ENCODE peak calls at places on chromosome 14, in eight cellular contexts. S is HS-5; U is GM10248; J is GM04503; T is effector CD4-positive, alpha-beta T cell; O is cardiac muscle cell; Y is hippocampal formation; L is HT-29. K is an unnamed sample.

GRCh38 chr14:104403421-104404220 is 175.9 kb upstream of the C14orf180 start:
- DNase-seq in U (no peak), O (no peak), T (no peak), J (no peak), Y (no peak), S (no peak), L (no peak), K (no peak)

GRCh38 chr14:76203086-76204001 is 51.6 kb downstream of the GPATCH2L start:
- DNase-seq in T (no peak), L (no peak), J (peak), U (peak), Y (no peak), S (peak), O (no peak), K (no peak)

GRCh38 chr14:30267141-30267540 is 291.8 kb upstream of the G2E3 start:
- DNase-seq in T (no peak), S (no peak), J (no peak), Y (no peak), O (no peak), L (no peak), U (no peak), K (no peak)

GRCh38 chr14:63677891-63678379 is 36.3 kb upstream of the WDR89 start:
- DNase-seq in U (no peak), O (no peak), Y (no peak), S (peak), L (peak), T (no peak), J (peak), K (no peak)

GRCh38 chr14:30610719-30611388 is 11.3 kb upstream of the SCFD1 start:
- DNase-seq in J (no peak), S (no peak), Y (peak), T (no peak), L (peak), U (peak), O (peak), K (no peak)

GRCh38 chr14:90658541-90658967 is 157.7 kb downstream of the TTC7B start:
- DNase-seq in T (no peak), O (no peak), U (peak), J (no peak), S (no peak), L (no peak), Y (no peak), K (no peak)

GRCh38 chr14:28576523-28576922 is 190.1 kb upstream of the FOXG1 start:
- DNase-seq in J (no peak), O (no peak), Y (no peak), U (no peak), S (no peak), L (no peak), T (no peak), K (no peak)

GRCh38 chr14:100864960-100865681 is 38.4 kb downstream of the RTL1 start:
- DNase-seq in S (no peak), T (no peak), L (no peak), Y (no peak), J (peak), U (no peak), O (no peak), K (no peak)

GRCh38 chr14:85254718-85255117 is 275.2 kb upstream of the FLRT2 start:
- DNase-seq in Y (no peak), L (no peak), U (no peak), J (no peak), T (no peak), S (no peak), O (no peak), K (no peak)

GRCh38 chr14:23487216-23487615 is 17.7 kb downstream of the NGDN start:
- DNase-seq in S (no peak), T (no peak), J (no peak), O (no peak), Y (peak), U (no peak), L (no peak), K (no peak)

GRCh38 chr14:21192447-21192822 is 36.6 kb upstream of the OR5AU1 start:
- DNase-seq in O (no peak), U (no peak), L (no peak), Y (no peak), T (no peak), J (no peak), S (no peak), K (no peak)

GRCh38 chr14:58216544-58216943 is 16.6 kb downstream of the ACTR10 start:
- DNase-seq in O (no peak), Y (no peak), U (no peak), L (no peak), J (no peak), S (no peak), T (no peak), K (no peak)

GRCh38 chr14:100504372-100505078 is 82.7 kb downstream of the BEGAIN start:
- DNase-seq in J (no peak), O (no peak), S (peak), Y (no peak), L (no peak), U (no peak), T (no peak), K (no peak)

GRCh38 chr14:74955229-74955999 is at the start of gene PGF:
- DNase-seq in T (peak), Y (peak), O (peak), J (no peak), L (peak), S (no peak), U (peak), K (peak)

GRCh38 chr14:61573748-61574513 is 121.4 kb upstream of the HIF1A start:
- DNase-seq in S (no peak), U (no peak), Y (no peak), J (no peak), T (no peak), L (no peak), O (no peak), K (no peak)

GRCh38 chr14:102926104-102926503 is 3.6 kb downstream of the AMN start:
- DNase-seq in T (no peak), Y (no peak), J (no peak), O (no peak), S (no peak), U (no peak), L (no peak), K (no peak)

GRCh38 chr14:101763941-101764709 is 2.6 kb downstream of the PPP2R5C start:
- DNase-seq in U (no peak), Y (no peak), J (no peak), L (no peak), T (no peak), O (no peak), S (no peak), K (no peak)

GRCh38 chr14:58272589-58273372 is 25.6 kb upstream of the ARID4A start:
- DNase-seq in T (no peak), U (no peak), J (no peak), L (peak), O (no peak), S (no peak), Y (no peak), K (no peak)

GRCh38 chr14:102586420-102587119 is 5.9 kb upstream of the RCOR1 start:
- DNase-seq in L (no peak), Y (no peak), J (no peak), T (no peak), O (no peak), S (no peak), U (no peak), K (no peak)

GRCh38 chr14:92160619-92161018 is 38.9 kb downstream of the CPSF2 start:
- DNase-seq in U (no peak), Y (no peak), T (no peak), L (no peak), S (peak), J (peak), O (no peak), K (no peak)

GRCh38 chr14:69429643-69430042 is 31.2 kb downstream of the SLC39A9 start:
- DNase-seq in U (no peak), O (no peak), Y (no peak), J (no peak), S (no peak), L (no peak), T (no peak), K (no peak)

GRCh38 chr14:94541234-94541975 is 19.8 kb upstream of the SERPINA4 start:
- DNase-seq in J (no peak), S (no peak), Y (no peak), L (no peak), T (no peak), U (no peak), O (no peak), K (no peak)

GRCh38 chr14:35366048-35366428 is 38.5 kb downstream of the NFKBIA start:
- DNase-seq in S (no peak), L (no peak), O (no peak), T (no peak), Y (no peak), J (peak), U (no peak), K (no peak)

GRCh38 chr14:74952195-74952665 is 3.2 kb downstream of the PGF start:
- DNase-seq in S (no peak), U (no peak), J (no peak), T (no peak), O (no peak), L (no peak), Y (no peak), K (no peak)

GRCh38 chr14:58864751-58865519 is 227.2 kb downstream of the DACT1 start:
- DNase-seq in J (peak), O (no peak), Y (no peak), T (no peak), L (no peak), S (no peak), U (no peak), K (no peak)

GRCh38 chr14:104550340-104550848 is 29.2 kb upstream of the C14orf180 start:
- DNase-seq in Y (no peak), J (no peak), T (no peak), U (no peak), O (no peak), L (no peak), S (no peak), K (no peak)

GRCh38 chr14:29802211-29802610 is 125.4 kb downstream of the PRKD1 start:
- DNase-seq in U (no peak), O (no peak), J (no peak), S (no peak), L (no peak), Y (no peak), T (no peak), K (no peak)

GRCh38 chr14:68020999-68021663 is 201.6 kb downstream of the RAD51B start:
- DNase-seq in L (no peak), O (no peak), U (no peak), T (no peak), Y (no peak), S (no peak), J (no peak), K (no peak)

GRCh38 chr14:96197969-96198368 is 6.7 kb upstream of the BDKRB2 start:
- DNase-seq in S (no peak), T (no peak), U (no peak), Y (no peak), J (no peak), O (no peak), L (no peak), K (no peak)

GRCh38 chr14:77025744-77026165 is 2.8 kb downstream of the IRF2BPL start:
- DNase-seq in S (no peak), O (peak), U (no peak), T (no peak), J (no peak), L (no peak), Y (no peak), K (no peak)

GRCh38 chr14:67668559-67668958 is 5.9 kb downstream of the VTI1B start:
- DNase-seq in T (no peak), L (no peak), U (no peak), J (no peak), O (no peak), Y (no peak), S (no peak), K (no peak)

GRCh38 chr14:67938046-67938445 is 118.5 kb downstream of the RAD51B start:
- DNase-seq in J (no peak), L (no peak), T (no peak), Y (no peak), U (no peak), S (no peak), O (no peak), K (no peak)

GRCh38 chr14:99383457-99384428 is 96.9 kb downstream of the SETD3 start:
- DNase-seq in Y (no peak), S (no peak), U (no peak), L (peak), J (no peak), O (no peak), T (no peak), K (no peak)

GRCh38 chr14:90629471-90629870 is 186.8 kb downstream of the TTC7B start:
- DNase-seq in U (no peak), Y (no peak), L (no peak), T (no peak), O (no peak), J (no peak), S (no peak), K (no peak)

GRCh38 chr14:64937176-64937820 is 5.2 kb downstream of the GPX2 start:
- DNase-seq in L (peak), Y (no peak), T (no peak), J (no peak), U (no peak), O (no peak), S (no peak), K (no peak)

GRCh38 chr14:91228112-91229004 is 16.1 kb downstream of the GPR68 start:
- DNase-seq in S (peak), L (no peak), J (no peak), O (no peak), U (peak), Y (no peak), T (peak), K (peak)

GRCh38 chr14:52607061-52607460 is 54.4 kb downstream of the GPR137C start:
- DNase-seq in O (no peak), J (no peak), T (no peak), S (no peak), L (no peak), U (no peak), Y (no peak), K (no peak)

GRCh38 chr14:67557656-67558055 is 24.6 kb downstream of the PLEKHH1 start:
- DNase-seq in S (no peak), T (no peak), J (no peak), U (no peak), Y (no peak), O (no peak), L (no peak), K (no peak)

GRCh38 chr14:22830329-22831010 is 783 bp downstream of the MRPL52 start:
- DNase-seq in T (no peak), S (no peak), O (no peak), J (no peak), L (no peak), Y (no peak), U (no peak), K (no peak)

K was measured in effector memory CD4-positive, alpha-beta T cell.